ENCODE peak calls at places on chromosome 22, in six cellular contexts. Z is colonic mucosa, O is tibial nerve, X is A673, E is AG04450, N is HCT116. S is an unnamed sample.

GRCh38 chr22:47147572-47147971 is 385.1 kb downstream of the TBC1D22A start:
- DNase-seq in E (no peak), N (no peak), O (no peak), X (no peak), Z (no peak), S (no peak)

GRCh38 chr22:50044485-50045143 is 13.5 kb downstream of the TTLL8 start:
- DNase-seq in N (no peak), Z (no peak), X (no peak), O (no peak), E (no peak), S (no peak)

GRCh38 chr22:47053013-47053864 is 290.8 kb downstream of the TBC1D22A start:
- DNase-seq in Z (no peak), X (no peak), N (no peak), E (no peak), O (no peak), S (no peak)

GRCh38 chr22:33811686-33812085 is 108.6 kb downstream of the LARGE1 start:
- DNase-seq in X (no peak), O (peak), Z (peak), E (no peak), N (no peak), S (peak)

GRCh38 chr22:42156597-42156996 is 26.0 kb upstream of the CYP2D6 start:
- DNase-seq in Z (no peak), N (no peak), X (no peak), E (no peak), O (no peak), S (no peak)

GRCh38 chr22:31899661-31900060 is 44.7 kb upstream of the YWHAH start:
- DNase-seq in O (no peak), E (no peak), Z (no peak), N (no peak), X (no peak), S (no peak)

GRCh38 chr22:50209893-50210292 is 9.1 kb downstream of the SELENOO start:
- DNase-seq in N (no peak), X (peak), E (no peak), O (no peak), Z (peak), S (no peak)

GRCh38 chr22:45499746-45500145 is 2.9 kb upstream of the FBLN1 start:
- DNase-seq in X (no peak), N (no peak), E (no peak), Z (no peak), O (no peak), S (no peak)

GRCh38 chr22:30309981-30310672 is 16.6 kb downstream of the TBC1D10A start:
- DNase-seq in Z (peak), N (no peak), X (no peak), O (no peak), E (no peak), S (no peak)

DNA sequence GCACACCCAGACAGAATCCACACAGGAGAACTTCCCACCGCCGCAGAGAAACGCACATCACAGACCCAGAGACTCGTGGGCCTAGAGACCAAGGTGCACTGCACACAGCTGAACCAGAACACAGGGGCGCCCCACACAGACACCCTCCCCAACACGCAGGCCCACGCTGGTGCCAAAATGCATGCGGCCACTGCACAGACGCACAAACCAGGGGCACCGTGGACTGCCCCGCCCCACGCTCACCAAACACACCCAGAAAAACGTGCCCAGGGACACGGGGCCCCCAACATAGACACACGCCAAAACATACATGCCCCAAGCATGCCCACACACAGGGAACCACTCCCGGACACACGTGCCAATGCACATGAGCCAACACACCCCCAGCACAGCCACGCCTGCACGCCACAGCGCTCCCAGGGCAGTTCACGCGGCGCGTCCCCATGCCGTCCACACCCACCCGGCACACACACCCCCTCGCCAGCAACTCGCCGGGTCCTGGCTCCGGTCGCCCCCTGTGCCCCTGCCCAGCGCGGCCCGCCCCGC is 7.8 kb downstream of the ELFN2 start:
- DNase-seq in N (no peak), X (no peak), Z (no peak), E (no peak), O (no peak), S (no peak)
- H3K4me3 ChIP-seq in N (no peak), X (peak), Z (no peak), E (peak), O (peak), S (peak)

GRCh38 chr22:24585461-24585860 is 7.4 kb downstream of the LRRC75B start:
- DNase-seq in N (no peak), E (no peak), Z (no peak), O (no peak), X (no peak), S (no peak)

GRCh38 chr22:24584871-24585411 is 7.9 kb downstream of the LRRC75B start:
- DNase-seq in X (no peak), O (no peak), N (no peak), E (no peak), Z (no peak), S (no peak)

GRCh38 chr22:24582111-24582814 is 10.6 kb downstream of the LRRC75B start:
- DNase-seq in X (no peak), O (no peak), N (no peak), E (no peak), Z (no peak), S (no peak)

GRCh38 chr22:24583972-24584790 is 8.7 kb downstream of the LRRC75B start:
- DNase-seq in E (no peak), N (no peak), Z (no peak), O (no peak), X (peak), S (no peak)

DNA sequence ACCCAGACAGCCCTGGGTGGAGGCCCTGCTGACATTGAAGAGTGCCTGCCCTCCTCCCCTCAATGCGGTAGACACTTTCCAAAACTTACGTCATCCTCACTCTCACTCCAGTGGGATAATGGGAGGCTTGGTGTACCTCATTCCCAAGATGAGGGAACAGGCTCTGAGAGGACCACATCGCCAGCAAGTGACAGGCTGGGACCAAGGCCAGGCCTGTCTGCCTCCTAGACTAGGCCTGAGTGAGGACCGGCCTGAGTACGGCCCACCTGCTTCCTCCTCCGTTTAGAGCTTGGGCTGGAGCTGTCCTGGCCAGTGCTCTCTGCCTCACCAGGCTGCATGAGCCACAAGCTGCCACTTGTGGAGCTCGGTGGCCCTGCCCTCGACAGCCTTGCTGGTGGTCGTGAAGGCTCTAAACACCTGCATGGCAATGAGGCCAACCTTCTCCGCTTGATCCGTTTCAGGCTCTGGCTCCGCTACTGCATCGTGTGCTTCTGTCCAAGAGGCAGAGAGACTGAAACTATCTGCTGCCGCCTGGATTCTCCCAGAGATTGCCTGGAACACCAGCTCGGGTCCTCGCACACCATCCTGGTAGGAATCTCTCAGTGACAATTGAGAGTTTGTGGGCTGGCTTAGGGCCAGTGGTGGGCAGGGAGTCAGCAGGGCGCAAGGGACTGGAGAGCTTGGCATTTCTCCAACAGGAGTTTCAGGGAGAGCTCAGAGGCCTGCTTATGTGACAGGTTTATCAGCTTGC is 9.5 kb downstream of the LRRC75B start:
- DNase-seq in O (no peak), Z (no peak), N (no peak), X (no peak), E (no peak), S (no peak)
- H3K27ac ChIP-seq in O (peak), Z (no peak), N (no peak), X (peak), E (peak), S (peak)

DNA sequence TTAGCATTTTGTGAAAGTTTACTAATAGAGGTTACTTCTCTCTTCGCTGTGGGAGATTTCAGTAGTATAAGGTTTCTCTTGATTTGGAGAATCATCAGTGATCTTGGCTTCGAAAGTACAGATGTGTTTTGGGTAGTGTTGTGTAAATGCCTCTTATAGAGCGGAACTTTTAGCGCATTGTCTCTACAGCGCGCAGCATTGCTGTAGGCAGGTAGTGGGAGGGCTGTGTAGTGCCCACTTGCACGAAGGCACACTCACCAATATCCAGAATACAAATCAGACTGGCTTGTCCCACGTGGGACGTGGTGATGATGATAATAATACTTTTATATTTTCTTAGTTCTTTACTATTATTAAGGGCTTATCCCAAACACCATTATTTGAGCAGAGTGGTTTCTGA is 51.4 kb downstream of the FAM83F start:
- DNase-seq in X (no peak), Z (no peak), N (no peak), O (no peak), E (no peak), S (no peak)
- H3K4me3 ChIP-seq in X (peak), Z (no peak), N (peak), O (peak), E (no peak), S (peak)

DNA sequence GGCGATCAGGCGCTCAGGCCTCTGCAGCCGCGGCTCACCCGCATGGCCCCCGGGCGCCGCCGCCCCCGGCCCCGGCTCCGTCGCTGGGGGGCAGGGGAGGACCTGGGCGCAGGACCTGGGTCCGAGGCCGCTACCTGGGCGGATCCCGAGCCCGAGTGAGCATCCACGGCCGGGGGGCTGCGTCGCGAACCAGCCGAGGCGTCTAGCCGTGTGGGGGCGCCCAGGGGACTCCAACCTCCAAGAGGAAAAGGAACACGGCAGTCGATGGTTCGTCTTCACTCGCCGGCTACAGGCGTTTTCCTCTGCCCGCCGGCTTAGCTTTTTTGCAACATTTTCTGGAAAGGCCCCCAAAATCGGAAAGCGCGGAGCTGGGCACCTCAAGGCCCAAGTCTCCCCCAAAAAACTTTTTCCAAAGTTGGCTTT is 698 bp downstream of the PDGFB start:
- DNase-seq in X (peak), N (no peak), O (no peak), Z (no peak), E (no peak), S (no peak)
- H3K27ac ChIP-seq in X (no peak), N (peak), O (peak), Z (no peak), E (no peak), S (peak)

GRCh38 chr22:36123673-36124630 is 36.6 kb downstream of the APOL3 start:
- DNase-seq in N (peak), E (peak), O (peak), Z (peak), X (peak), S (peak)
- H3K4me3 ChIP-seq in N (no peak), E (peak), O (peak), Z (peak), X (no peak), S (peak)